ENCODE peak calls at places on chromosomes 5 and 9, in ten cellular contexts. One of them, this sample, is unnamed.

GRCh38 chr5:96004754-96005153 is 43.1 kb upstream of the ELL2 start:
- DNase-seq in fibroblast of lung: peak; percentile 20
- DNase-seq in effector memory CD8-positive, alpha-beta T cell: no peak
- DNase-seq in activated T-cell treated with anti-CD3 and anti-CD28 coated beads for 1 hour: no peak
- DNase-seq in AG09309: no peak
- DNase-seq in NCI-H774: no peak
- DNase-seq in NCI-H2029 treated with DMSO at 0.1 percent for 48 hours: no peak
- DNase-seq in CD8-positive, alpha-beta memory T cell: no peak
- DNase-seq in hypothalamus: no peak
- DNase-seq in T1000: no peak
- DNase-seq in this sample: no peak

GRCh38 chr5:10216107-10216506 is 33.6 kb downstream of the ATPSCKMT start:
- DNase-seq in hypothalamus: no peak
- DNase-seq in fibroblast of lung: no peak
- DNase-seq in T1000: no peak
- DNase-seq in NCI-H774: no peak
- DNase-seq in effector memory CD8-positive, alpha-beta T cell: no peak
- DNase-seq in CD8-positive, alpha-beta memory T cell: no peak
- DNase-seq in AG09309: no peak
- DNase-seq in activated T-cell treated with anti-CD3 and anti-CD28 coated beads for 1 hour: no peak
- DNase-seq in NCI-H2029 treated with DMSO at 0.1 percent for 48 hours: no peak
- DNase-seq in this sample: no peak

GRCh38 chr5:138706655-138707480 is 46.4 kb upstream of the CTNNA1 start:
- DNase-seq in AG09309: peak; percentile 59
- DNase-seq in fibroblast of lung: peak; percentile 73
- DNase-seq in NCI-H2029 treated with DMSO at 0.1 percent for 48 hours: no peak
- DNase-seq in NCI-H774: no peak
- DNase-seq in T1000: peak; percentile 18
- DNase-seq in activated T-cell treated with anti-CD3 and anti-CD28 coated beads for 1 hour: no peak
- DNase-seq in hypothalamus: no peak
- DNase-seq in effector memory CD8-positive, alpha-beta T cell: no peak
- DNase-seq in CD8-positive, alpha-beta memory T cell: no peak
- DNase-seq in this sample: no peak

GRCh38 chr5:68932830-68933434 is 160.9 kb upstream of the SLC30A5 start:
- DNase-seq in fibroblast of lung: no peak
- DNase-seq in AG09309: no peak
- DNase-seq in effector memory CD8-positive, alpha-beta T cell: no peak
- DNase-seq in NCI-H774: no peak
- DNase-seq in NCI-H2029 treated with DMSO at 0.1 percent for 48 hours: no peak
- DNase-seq in T1000: no peak
- DNase-seq in hypothalamus: no peak
- DNase-seq in CD8-positive, alpha-beta memory T cell: no peak
- DNase-seq in activated T-cell treated with anti-CD3 and anti-CD28 coated beads for 1 hour: no peak
- DNase-seq in this sample: no peak

GRCh38 chr5:112467467-112467866 is 48.4 kb upstream of the EPB41L4A start:
- DNase-seq in CD8-positive, alpha-beta memory T cell: no peak
- DNase-seq in T1000: no peak
- DNase-seq in NCI-H2029 treated with DMSO at 0.1 percent for 48 hours: peak; percentile 54
- DNase-seq in effector memory CD8-positive, alpha-beta T cell: no peak
- DNase-seq in AG09309: no peak
- DNase-seq in fibroblast of lung: no peak
- DNase-seq in hypothalamus: no peak
- DNase-seq in activated T-cell treated with anti-CD3 and anti-CD28 coated beads for 1 hour: no peak
- DNase-seq in NCI-H774: peak; percentile 88
- DNase-seq in this sample: no peak

GRCh38 chr9:99162759-99163364 is 57.9 kb downstream of the TGFBR1 start:
- DNase-seq in NCI-H774: peak; percentile 24
- DNase-seq in NCI-H2029 treated with DMSO at 0.1 percent for 48 hours: peak; percentile 47
- DNase-seq in effector memory CD8-positive, alpha-beta T cell: no peak
- DNase-seq in AG09309: no peak
- DNase-seq in CD8-positive, alpha-beta memory T cell: no peak
- DNase-seq in hypothalamus: no peak
- DNase-seq in activated T-cell treated with anti-CD3 and anti-CD28 coated beads for 1 hour: no peak
- DNase-seq in T1000: no peak
- DNase-seq in fibroblast of lung: peak; percentile 67
- DNase-seq in this sample: peak; percentile 43

GRCh38 chr5:93092349-93093105 is 488.5 kb downstream of the NR2F1-AS1 start:
- DNase-seq in CD8-positive, alpha-beta memory T cell: no peak
- DNase-seq in fibroblast of lung: peak; percentile 74
- DNase-seq in NCI-H2029 treated with DMSO at 0.1 percent for 48 hours: no peak
- DNase-seq in activated T-cell treated with anti-CD3 and anti-CD28 coated beads for 1 hour: no peak
- DNase-seq in AG09309: peak; percentile 45
- DNase-seq in T1000: no peak
- DNase-seq in effector memory CD8-positive, alpha-beta T cell: no peak
- DNase-seq in NCI-H774: no peak
- DNase-seq in hypothalamus: no peak
- DNase-seq in this sample: no peak

GRCh38 chr9:70683841-70684240 is 269.4 kb upstream of the KLF9 start:
- DNase-seq in AG09309: no peak
- DNase-seq in CD8-positive, alpha-beta memory T cell: no peak
- DNase-seq in fibroblast of lung: no peak
- DNase-seq in NCI-H774: no peak
- DNase-seq in hypothalamus: no peak
- DNase-seq in activated T-cell treated with anti-CD3 and anti-CD28 coated beads for 1 hour: no peak
- DNase-seq in T1000: no peak
- DNase-seq in effector memory CD8-positive, alpha-beta T cell: no peak
- DNase-seq in NCI-H2029 treated with DMSO at 0.1 percent for 48 hours: no peak
- DNase-seq in this sample: no peak

GRCh38 chr9:1879501-1879900 is 135.6 kb upstream of the SMARCA2 start:
- DNase-seq in CD8-positive, alpha-beta memory T cell: no peak
- DNase-seq in activated T-cell treated with anti-CD3 and anti-CD28 coated beads for 1 hour: no peak
- DNase-seq in T1000: no peak
- DNase-seq in effector memory CD8-positive, alpha-beta T cell: no peak
- DNase-seq in NCI-H2029 treated with DMSO at 0.1 percent for 48 hours: no peak
- DNase-seq in AG09309: no peak
- DNase-seq in hypothalamus: no peak
- DNase-seq in fibroblast of lung: no peak
- DNase-seq in NCI-H774: no peak
- DNase-seq in this sample: no peak

GRCh38 chr5:118651002-118651401 is 337.3 kb downstream of the DTWD2 start:
- DNase-seq in fibroblast of lung: no peak
- DNase-seq in NCI-H2029 treated with DMSO at 0.1 percent for 48 hours: no peak
- DNase-seq in hypothalamus: no peak
- DNase-seq in NCI-H774: no peak
- DNase-seq in AG09309: no peak
- DNase-seq in activated T-cell treated with anti-CD3 and anti-CD28 coated beads for 1 hour: no peak
- DNase-seq in effector memory CD8-positive, alpha-beta T cell: no peak
- DNase-seq in CD8-positive, alpha-beta memory T cell: no peak
- DNase-seq in T1000: no peak
- DNase-seq in this sample: no peak

GRCh38 chr5:97388794-97389193 is 205.7 kb upstream of the RIOK2 start:
- DNase-seq in CD8-positive, alpha-beta memory T cell: no peak
- DNase-seq in effector memory CD8-positive, alpha-beta T cell: no peak
- DNase-seq in NCI-H774: no peak
- DNase-seq in NCI-H2029 treated with DMSO at 0.1 percent for 48 hours: no peak
- DNase-seq in T1000: no peak
- DNase-seq in AG09309: no peak
- DNase-seq in fibroblast of lung: no peak
- DNase-seq in activated T-cell treated with anti-CD3 and anti-CD28 coated beads for 1 hour: no peak
- DNase-seq in hypothalamus: no peak
- DNase-seq in this sample: no peak

GRCh38 chr5:87769137-87769536 is 356.4 kb upstream of the CCNH start:
- DNase-seq in activated T-cell treated with anti-CD3 and anti-CD28 coated beads for 1 hour: no peak
- DNase-seq in CD8-positive, alpha-beta memory T cell: no peak
- DNase-seq in effector memory CD8-positive, alpha-beta T cell: no peak
- DNase-seq in NCI-H774: no peak
- DNase-seq in fibroblast of lung: no peak
- DNase-seq in hypothalamus: no peak
- DNase-seq in T1000: no peak
- DNase-seq in AG09309: no peak
- DNase-seq in NCI-H2029 treated with DMSO at 0.1 percent for 48 hours: no peak
- DNase-seq in this sample: no peak

GRCh38 chr5:14185336-14186131 is 42.4 kb downstream of the TRIO start:
- DNase-seq in NCI-H774: peak; percentile 47
- DNase-seq in hypothalamus: no peak
- DNase-seq in fibroblast of lung: peak; percentile 89
- DNase-seq in T1000: no peak
- DNase-seq in activated T-cell treated with anti-CD3 and anti-CD28 coated beads for 1 hour: no peak
- DNase-seq in effector memory CD8-positive, alpha-beta T cell: no peak
- DNase-seq in CD8-positive, alpha-beta memory T cell: no peak
- DNase-seq in NCI-H2029 treated with DMSO at 0.1 percent for 48 hours: peak; percentile 93
- DNase-seq in AG09309: no peak
- DNase-seq in this sample: no peak

GRCh38 chr5:176740702-176741565 is 69.4 kb upstream of the UNC5A start:
- DNase-seq in activated T-cell treated with anti-CD3 and anti-CD28 coated beads for 1 hour: no peak
- DNase-seq in NCI-H2029 treated with DMSO at 0.1 percent for 48 hours: no peak
- DNase-seq in NCI-H774: no peak
- DNase-seq in fibroblast of lung: no peak
- DNase-seq in hypothalamus: no peak
- DNase-seq in AG09309: no peak
- DNase-seq in T1000: no peak
- DNase-seq in CD8-positive, alpha-beta memory T cell: peak; percentile 25
- DNase-seq in effector memory CD8-positive, alpha-beta T cell: no peak
- DNase-seq in this sample: no peak

GRCh38 chr5:151733727-151734408 is 24.6 kb downstream of the ATOX1 start:
- DNase-seq in activated T-cell treated with anti-CD3 and anti-CD28 coated beads for 1 hour: no peak
- DNase-seq in NCI-H2029 treated with DMSO at 0.1 percent for 48 hours: no peak
- DNase-seq in fibroblast of lung: no peak
- DNase-seq in NCI-H774: no peak
- DNase-seq in T1000: no peak
- DNase-seq in AG09309: no peak
- DNase-seq in CD8-positive, alpha-beta memory T cell: no peak
- DNase-seq in effector memory CD8-positive, alpha-beta T cell: no peak
- DNase-seq in hypothalamus: no peak
- DNase-seq in this sample: no peak

GRCh38 chr5:103362211-103362610 is 103.6 kb downstream of the MACIR start:
- DNase-seq in fibroblast of lung: peak; percentile 69
- DNase-seq in AG09309: no peak
- DNase-seq in T1000: no peak
- DNase-seq in effector memory CD8-positive, alpha-beta T cell: no peak
- DNase-seq in hypothalamus: no peak
- DNase-seq in NCI-H2029 treated with DMSO at 0.1 percent for 48 hours: no peak
- DNase-seq in NCI-H774: no peak
- DNase-seq in activated T-cell treated with anti-CD3 and anti-CD28 coated beads for 1 hour: no peak
- DNase-seq in CD8-positive, alpha-beta memory T cell: no peak
- DNase-seq in this sample: no peak

GRCh38 chr5:73215525-73215890 is 42.5 kb downstream of the TMEM174 start:
- DNase-seq in T1000: no peak
- DNase-seq in CD8-positive, alpha-beta memory T cell: no peak
- DNase-seq in activated T-cell treated with anti-CD3 and anti-CD28 coated beads for 1 hour: no peak
- DNase-seq in fibroblast of lung: no peak
- DNase-seq in NCI-H774: no peak
- DNase-seq in effector memory CD8-positive, alpha-beta T cell: no peak
- DNase-seq in AG09309: no peak
- DNase-seq in hypothalamus: no peak
- DNase-seq in NCI-H2029 treated with DMSO at 0.1 percent for 48 hours: no peak
- DNase-seq in this sample: no peak

GRCh38 chr5:125348221-125348692 is 601.8 kb upstream of the ZNF608 start:
- DNase-seq in fibroblast of lung: peak; percentile 83
- DNase-seq in CD8-positive, alpha-beta memory T cell: no peak
- DNase-seq in T1000: no peak
- DNase-seq in activated T-cell treated with anti-CD3 and anti-CD28 coated beads for 1 hour: no peak
- DNase-seq in effector memory CD8-positive, alpha-beta T cell: no peak
- DNase-seq in hypothalamus: no peak
- DNase-seq in NCI-H774: no peak
- DNase-seq in AG09309: no peak
- DNase-seq in NCI-H2029 treated with DMSO at 0.1 percent for 48 hours: no peak
- DNase-seq in this sample: no peak

GRCh38 chr5:142636698-142637324 is 49.1 kb downstream of the FGF1 start:
- DNase-seq in effector memory CD8-positive, alpha-beta T cell: no peak
- DNase-seq in AG09309: no peak
- DNase-seq in activated T-cell treated with anti-CD3 and anti-CD28 coated beads for 1 hour: no peak
- DNase-seq in NCI-H774: no peak
- DNase-seq in CD8-positive, alpha-beta memory T cell: no peak
- DNase-seq in T1000: no peak
- DNase-seq in hypothalamus: no peak
- DNase-seq in fibroblast of lung: no peak
- DNase-seq in NCI-H2029 treated with DMSO at 0.1 percent for 48 hours: no peak
- DNase-seq in this sample: no peak

GRCh38 chr9:126624912-126625311 is 11.2 kb downstream of the LMX1B start:
- DNase-seq in CD8-positive, alpha-beta memory T cell: no peak
- DNase-seq in T1000: no peak
- DNase-seq in NCI-H774: no peak
- DNase-seq in fibroblast of lung: no peak
- DNase-seq in activated T-cell treated with anti-CD3 and anti-CD28 coated beads for 1 hour: no peak
- DNase-seq in AG09309: no peak
- DNase-seq in NCI-H2029 treated with DMSO at 0.1 percent for 48 hours: no peak
- DNase-seq in hypothalamus: no peak
- DNase-seq in effector memory CD8-positive, alpha-beta T cell: no peak
- DNase-seq in this sample: no peak

GRCh38 chr5:141636106-141636412 is 590 bp downstream of the HDAC3 start:
- DNase-seq in CD8-positive, alpha-beta memory T cell: no peak
- DNase-seq in activated T-cell treated with anti-CD3 and anti-CD28 coated beads for 1 hour: no peak
- DNase-seq in hypothalamus: no peak
- DNase-seq in NCI-H2029 treated with DMSO at 0.1 percent for 48 hours: no peak
- DNase-seq in NCI-H774: no peak
- DNase-seq in T1000: no peak
- DNase-seq in effector memory CD8-positive, alpha-beta T cell: no peak
- DNase-seq in AG09309: no peak
- DNase-seq in fibroblast of lung: no peak
- DNase-seq in this sample: no peak

GRCh38 chr5:41252036-41252435 is 38.7 kb upstream of the C6 start:
- DNase-seq in NCI-H2029 treated with DMSO at 0.1 percent for 48 hours: no peak
- DNase-seq in T1000: no peak
- DNase-seq in effector memory CD8-positive, alpha-beta T cell: no peak
- DNase-seq in fibroblast of lung: peak; percentile 28
- DNase-seq in CD8-positive, alpha-beta memory T cell: no peak
- DNase-seq in activated T-cell treated with anti-CD3 and anti-CD28 coated beads for 1 hour: no peak
- DNase-seq in NCI-H774: no peak
- DNase-seq in AG09309: no peak
- DNase-seq in hypothalamus: no peak
- DNase-seq in this sample: no peak

GRCh38 chr9:120944434-120945125 is 18.0 kb upstream of the TRAF1 start:
- DNase-seq in CD8-positive, alpha-beta memory T cell: no peak
- DNase-seq in NCI-H2029 treated with DMSO at 0.1 percent for 48 hours: no peak
- DNase-seq in effector memory CD8-positive, alpha-beta T cell: no peak
- DNase-seq in fibroblast of lung: no peak
- DNase-seq in AG09309: no peak
- DNase-seq in NCI-H774: no peak
- DNase-seq in T1000: no peak
- DNase-seq in activated T-cell treated with anti-CD3 and anti-CD28 coated beads for 1 hour: no peak
- DNase-seq in hypothalamus: no peak
- DNase-seq in this sample: no peak

GRCh38 chr5:149785341-149785740 is 55.2 kb downstream of the PPARGC1B start:
- DNase-seq in T1000: no peak
- DNase-seq in fibroblast of lung: no peak
- DNase-seq in NCI-H774: no peak
- DNase-seq in CD8-positive, alpha-beta memory T cell: no peak
- DNase-seq in effector memory CD8-positive, alpha-beta T cell: no peak
- DNase-seq in AG09309: no peak
- DNase-seq in hypothalamus: no peak
- DNase-seq in NCI-H2029 treated with DMSO at 0.1 percent for 48 hours: no peak
- DNase-seq in activated T-cell treated with anti-CD3 and anti-CD28 coated beads for 1 hour: no peak
- DNase-seq in this sample: no peak

GRCh38 chr9:109329274-109330258 is 8.7 kb upstream of the EPB41L4B start:
- DNase-seq in NCI-H774: no peak
- DNase-seq in AG09309: no peak
- DNase-seq in hypothalamus: no peak
- DNase-seq in T1000: peak; percentile 41
- DNase-seq in CD8-positive, alpha-beta memory T cell: no peak
- DNase-seq in NCI-H2029 treated with DMSO at 0.1 percent for 48 hours: peak; percentile 24
- DNase-seq in effector memory CD8-positive, alpha-beta T cell: no peak
- DNase-seq in activated T-cell treated with anti-CD3 and anti-CD28 coated beads for 1 hour: no peak
- DNase-seq in fibroblast of lung: peak; percentile 85
- DNase-seq in this sample: no peak

GRCh38 chr9:127058645-127059021 is 63.8 kb downstream of the ANGPTL2 start:
- DNase-seq in NCI-H774: no peak
- DNase-seq in AG09309: no peak
- DNase-seq in NCI-H2029 treated with DMSO at 0.1 percent for 48 hours: no peak
- DNase-seq in fibroblast of lung: peak; percentile 44
- DNase-seq in hypothalamus: no peak
- DNase-seq in effector memory CD8-positive, alpha-beta T cell: no peak
- DNase-seq in T1000: no peak
- DNase-seq in activated T-cell treated with anti-CD3 and anti-CD28 coated beads for 1 hour: no peak
- DNase-seq in CD8-positive, alpha-beta memory T cell: no peak
- DNase-seq in this sample: no peak

GRCh38 chr5:169696621-169697517 is 59.8 kb downstream of the DOCK2 start:
- DNase-seq in activated T-cell treated with anti-CD3 and anti-CD28 coated beads for 1 hour: no peak
- DNase-seq in NCI-H774: no peak
- DNase-seq in hypothalamus: no peak
- DNase-seq in CD8-positive, alpha-beta memory T cell: no peak
- DNase-seq in T1000: no peak
- DNase-seq in AG09309: peak; percentile 49
- DNase-seq in NCI-H2029 treated with DMSO at 0.1 percent for 48 hours: no peak
- DNase-seq in fibroblast of lung: no peak
- DNase-seq in effector memory CD8-positive, alpha-beta T cell: no peak
- DNase-seq in this sample: no peak

GRCh38 chr9:92561374-92562329 is 25.9 kb upstream of the ECM2 start:
- DNase-seq in effector memory CD8-positive, alpha-beta T cell: no peak
- DNase-seq in fibroblast of lung: peak; percentile 68
- DNase-seq in NCI-H774: no peak
- DNase-seq in CD8-positive, alpha-beta memory T cell: no peak
- DNase-seq in T1000: no peak
- DNase-seq in hypothalamus: no peak
- DNase-seq in activated T-cell treated with anti-CD3 and anti-CD28 coated beads for 1 hour: no peak
- DNase-seq in AG09309: peak; percentile 59
- DNase-seq in NCI-H2029 treated with DMSO at 0.1 percent for 48 hours: no peak
- DNase-seq in this sample: no peak

This sample was measured in KG1.